ENCODE peak calls at places on chromosomes 4 and X, in six cellular contexts. One of them, this sample, is unnamed.

GRCh38 chr4:146255463-146255862 is 41.1 kb downstream of the REELD1 start:
- DNase-seq in fibroblast of the aortic adventitia: peak
- DNase-seq in fibroblast of lung: peak
- DNase-seq in mesothelial cell of epicardium: no peak
- DNase-seq in Calu3: no peak
- DNase-seq in body of pancreas: no peak
- DNase-seq in this sample: no peak

GRCh38 chrX:72069380-72070160 is 62.1 kb downstream of the RTL5 start:
- DNase-seq in fibroblast of the aortic adventitia: no peak
- DNase-seq in Calu3: no peak
- DNase-seq in fibroblast of lung: no peak
- DNase-seq in body of pancreas: no peak
- DNase-seq in mesothelial cell of epicardium: no peak
- DNase-seq in this sample: no peak

GRCh38 chr4:105106416-105106815 is 40.3 kb upstream of the TET2 start:
- DNase-seq in body of pancreas: no peak
- DNase-seq in Calu3: no peak
- DNase-seq in fibroblast of lung: peak
- DNase-seq in fibroblast of the aortic adventitia: peak
- DNase-seq in mesothelial cell of epicardium: no peak
- DNase-seq in this sample: no peak

GRCh38 chr4:38387348-38387747 is 276.7 kb upstream of the KLF3 start:
- DNase-seq in fibroblast of lung: peak
- DNase-seq in fibroblast of the aortic adventitia: peak
- DNase-seq in body of pancreas: peak
- DNase-seq in mesothelial cell of epicardium: no peak
- DNase-seq in Calu3: peak
- DNase-seq in this sample: no peak

GRCh38 chrX:110341189-110342035 is 17.2 kb upstream of the RTL9 start:
- DNase-seq in fibroblast of the aortic adventitia: peak
- DNase-seq in mesothelial cell of epicardium: no peak
- DNase-seq in fibroblast of lung: peak
- DNase-seq in Calu3: no peak
- DNase-seq in body of pancreas: no peak
- DNase-seq in this sample: no peak

GRCh38 chr4:124183926-124184325 is 528.6 kb downstream of the ANKRD50 start:
- DNase-seq in fibroblast of the aortic adventitia: no peak
- DNase-seq in Calu3: no peak
- DNase-seq in mesothelial cell of epicardium: no peak
- DNase-seq in body of pancreas: no peak
- DNase-seq in fibroblast of lung: no peak
- DNase-seq in this sample: no peak

GRCh38 chr4:24937176-24937575 is 24.3 kb upstream of the CCDC149 start:
- DNase-seq in body of pancreas: no peak
- DNase-seq in fibroblast of the aortic adventitia: no peak
- DNase-seq in mesothelial cell of epicardium: no peak
- DNase-seq in Calu3: no peak
- DNase-seq in fibroblast of lung: peak
- DNase-seq in this sample: no peak

GRCh38 chr4:80112236-80112635 is 39.2 kb upstream of the ANTXR2 start:
- DNase-seq in Calu3: no peak
- DNase-seq in fibroblast of the aortic adventitia: peak
- DNase-seq in mesothelial cell of epicardium: no peak
- DNase-seq in fibroblast of lung: peak
- DNase-seq in body of pancreas: no peak
- DNase-seq in this sample: no peak

GRCh38 chr4:149825336-149825735 is 9.7 kb upstream of the IQCM start:
- DNase-seq in Calu3: no peak
- DNase-seq in body of pancreas: no peak
- DNase-seq in fibroblast of lung: peak
- DNase-seq in mesothelial cell of epicardium: no peak
- DNase-seq in fibroblast of the aortic adventitia: no peak
- DNase-seq in this sample: no peak

GRCh38 chr4:106063009-106063408 is 167.7 kb downstream of the NPNT start:
- DNase-seq in fibroblast of lung: peak
- DNase-seq in body of pancreas: no peak
- DNase-seq in fibroblast of the aortic adventitia: peak
- DNase-seq in Calu3: no peak
- DNase-seq in mesothelial cell of epicardium: no peak
- DNase-seq in this sample: no peak

GRCh38 chrX:154399527-154400368 is 1.6 kb downstream of the RPL10 start:
- DNase-seq in Calu3: no peak
- DNase-seq in fibroblast of lung: no peak
- DNase-seq in fibroblast of the aortic adventitia: no peak
- DNase-seq in mesothelial cell of epicardium: no peak
- DNase-seq in body of pancreas: no peak
- DNase-seq in this sample: no peak

GRCh38 chrX:132041016-132041415 is 17.9 kb downstream of the STK26 start:
- DNase-seq in Calu3: no peak
- DNase-seq in body of pancreas: no peak
- DNase-seq in fibroblast of lung: peak
- DNase-seq in mesothelial cell of epicardium: no peak
- DNase-seq in fibroblast of the aortic adventitia: no peak
- DNase-seq in this sample: no peak

GRCh38 chr4:183366436-183366835 is 44.2 kb upstream of the CLDN24 start:
- DNase-seq in mesothelial cell of epicardium: no peak
- DNase-seq in fibroblast of lung: no peak
- DNase-seq in Calu3: no peak
- DNase-seq in fibroblast of the aortic adventitia: no peak
- DNase-seq in body of pancreas: no peak
- DNase-seq in this sample: no peak

GRCh38 chr4:183362036-183362435 is 39.8 kb upstream of the CLDN24 start:
- DNase-seq in fibroblast of lung: no peak
- DNase-seq in mesothelial cell of epicardium: no peak
- DNase-seq in Calu3: no peak
- DNase-seq in fibroblast of the aortic adventitia: no peak
- DNase-seq in body of pancreas: no peak
- DNase-seq in this sample: no peak

GRCh38 chr4:183360161-183360919 is 38.1 kb upstream of the CLDN24 start:
- DNase-seq in fibroblast of lung: peak
- DNase-seq in body of pancreas: no peak
- DNase-seq in mesothelial cell of epicardium: no peak
- DNase-seq in Calu3: no peak
- DNase-seq in fibroblast of the aortic adventitia: peak
- DNase-seq in this sample: no peak

GRCh38 chr4:183364025-183364424 is 41.8 kb upstream of the CLDN24 start:
- DNase-seq in body of pancreas: no peak
- DNase-seq in Calu3: no peak
- DNase-seq in fibroblast of the aortic adventitia: no peak
- DNase-seq in mesothelial cell of epicardium: no peak
- DNase-seq in fibroblast of lung: no peak
- DNase-seq in this sample: no peak

DNA sequence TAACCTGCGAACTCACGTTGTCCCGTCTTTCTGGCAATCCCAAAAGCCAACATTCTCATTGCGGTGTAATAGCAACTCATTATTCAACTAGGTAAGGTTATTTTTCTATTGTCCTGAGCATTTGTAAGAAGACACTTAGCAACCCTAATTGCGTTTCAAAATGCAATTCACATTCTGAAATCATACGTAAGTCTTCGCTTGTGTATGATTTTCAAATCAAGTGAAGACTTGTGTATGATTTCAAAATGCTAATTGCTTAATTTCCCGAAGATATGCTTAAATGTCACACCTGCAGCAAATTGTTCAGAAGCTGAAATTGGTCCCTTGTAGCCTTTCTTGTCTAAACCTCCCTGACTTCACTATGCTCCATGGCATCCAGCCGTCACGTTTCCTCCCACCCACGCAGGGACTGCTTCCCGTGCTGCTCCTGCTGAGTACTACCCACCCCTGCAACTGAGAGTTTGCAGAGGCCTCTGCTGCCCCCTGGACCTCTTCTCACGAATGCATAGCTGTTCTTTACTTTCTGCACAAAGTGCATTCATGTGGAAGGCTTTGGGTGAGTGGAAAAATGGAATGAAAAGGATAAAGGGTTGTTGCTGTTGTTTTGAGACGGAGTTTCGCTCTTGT is 40.8 kb upstream of the CLDN24 start:
- DNase-seq in fibroblast of the aortic adventitia: peak
- DNase-seq in fibroblast of lung: peak
- DNase-seq in Calu3: no peak
- DNase-seq in body of pancreas: no peak
- DNase-seq in mesothelial cell of epicardium: no peak
- DNase-seq in this sample: no peak
- TF ChIP-seq CTCF in fibroblast of the aortic adventitia: peak
- TF ChIP-seq CTCF in fibroblast of lung: no peak
- TF ChIP-seq CTCF in Calu3: no peak
- TF ChIP-seq CTCF in body of pancreas: no peak
- TF ChIP-seq CTCF in mesothelial cell of epicardium: no peak
- TF ChIP-seq CTCF in this sample: no peak

DNA sequence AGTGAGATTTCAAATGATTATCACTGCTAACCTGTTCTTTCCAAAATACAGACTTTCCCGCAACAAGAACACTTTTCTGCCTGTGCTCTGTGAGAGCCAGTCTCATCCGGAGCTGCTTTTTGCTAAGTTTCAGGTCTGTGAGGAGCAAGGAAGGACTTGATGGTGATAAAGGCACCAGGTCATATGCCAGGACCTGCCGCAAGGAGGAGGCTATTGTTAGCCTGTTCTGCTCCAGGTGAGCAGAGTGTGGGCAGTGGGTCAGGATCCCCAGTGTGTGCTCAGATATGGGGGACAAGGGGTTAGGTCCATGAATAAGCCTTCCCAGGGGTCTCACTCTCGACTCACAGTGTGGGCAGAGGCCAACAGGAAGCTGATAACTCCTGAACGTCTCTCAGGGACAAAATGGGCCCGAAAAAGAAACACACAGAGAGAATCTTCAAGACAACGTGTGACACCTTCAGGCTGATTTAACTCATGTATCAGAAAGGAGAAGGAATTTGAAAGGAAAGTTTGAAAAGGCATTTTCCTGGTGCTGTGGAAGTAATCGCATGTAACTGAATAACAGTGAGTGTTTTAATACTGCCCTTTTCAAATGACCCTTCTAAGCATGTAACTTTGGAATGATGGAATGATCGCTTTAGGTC is 57.7 kb upstream of the PDLIM3 start:
- DNase-seq in fibroblast of the aortic adventitia: peak
- DNase-seq in fibroblast of lung: no peak
- DNase-seq in body of pancreas: no peak
- DNase-seq in Calu3: no peak
- DNase-seq in mesothelial cell of epicardium: no peak
- DNase-seq in this sample: no peak
- TF ChIP-seq CTCF in fibroblast of the aortic adventitia: no peak
- TF ChIP-seq CTCF in fibroblast of lung: no peak
- TF ChIP-seq CTCF in body of pancreas: no peak
- TF ChIP-seq CTCF in Calu3: no peak
- TF ChIP-seq CTCF in mesothelial cell of epicardium: no peak
- TF ChIP-seq CTCF in this sample: no peak

GRCh38 chrX:10017866-10018265 is 50.7 kb downstream of the CLDN34 start:
- DNase-seq in fibroblast of lung: peak
- DNase-seq in mesothelial cell of epicardium: no peak
- DNase-seq in Calu3: peak
- DNase-seq in fibroblast of the aortic adventitia: peak
- DNase-seq in body of pancreas: no peak
- DNase-seq in this sample: no peak

GRCh38 chrX:10012776-10013175 is 45.6 kb downstream of the CLDN34 start:
- DNase-seq in body of pancreas: no peak
- DNase-seq in mesothelial cell of epicardium: no peak
- DNase-seq in fibroblast of the aortic adventitia: no peak
- DNase-seq in Calu3: no peak
- DNase-seq in fibroblast of lung: no peak
- DNase-seq in this sample: no peak

GRCh38 chrX:10014462-10015373 is 47.6 kb downstream of the CLDN34 start:
- DNase-seq in Calu3: peak
- DNase-seq in fibroblast of lung: peak
- DNase-seq in mesothelial cell of epicardium: peak
- DNase-seq in body of pancreas: peak
- DNase-seq in fibroblast of the aortic adventitia: peak
- DNase-seq in this sample: peak

GRCh38 chrX:10016516-10017132 is 49.5 kb downstream of the CLDN34 start:
- DNase-seq in fibroblast of lung: no peak
- DNase-seq in mesothelial cell of epicardium: no peak
- DNase-seq in fibroblast of the aortic adventitia: peak
- DNase-seq in body of pancreas: no peak
- DNase-seq in Calu3: no peak
- DNase-seq in this sample: no peak

GRCh38 chrX:10015711-10016515 is 48.8 kb downstream of the CLDN34 start:
- DNase-seq in body of pancreas: peak
- DNase-seq in fibroblast of lung: peak
- DNase-seq in Calu3: peak
- DNase-seq in mesothelial cell of epicardium: peak
- DNase-seq in fibroblast of the aortic adventitia: no peak
- DNase-seq in this sample: peak
- TF ChIP-seq CTCF in body of pancreas: no peak
- TF ChIP-seq CTCF in fibroblast of lung: no peak
- TF ChIP-seq CTCF in Calu3: no peak
- TF ChIP-seq CTCF in mesothelial cell of epicardium: no peak
- TF ChIP-seq CTCF in fibroblast of the aortic adventitia: no peak
- TF ChIP-seq CTCF in this sample: no peak

DNA sequence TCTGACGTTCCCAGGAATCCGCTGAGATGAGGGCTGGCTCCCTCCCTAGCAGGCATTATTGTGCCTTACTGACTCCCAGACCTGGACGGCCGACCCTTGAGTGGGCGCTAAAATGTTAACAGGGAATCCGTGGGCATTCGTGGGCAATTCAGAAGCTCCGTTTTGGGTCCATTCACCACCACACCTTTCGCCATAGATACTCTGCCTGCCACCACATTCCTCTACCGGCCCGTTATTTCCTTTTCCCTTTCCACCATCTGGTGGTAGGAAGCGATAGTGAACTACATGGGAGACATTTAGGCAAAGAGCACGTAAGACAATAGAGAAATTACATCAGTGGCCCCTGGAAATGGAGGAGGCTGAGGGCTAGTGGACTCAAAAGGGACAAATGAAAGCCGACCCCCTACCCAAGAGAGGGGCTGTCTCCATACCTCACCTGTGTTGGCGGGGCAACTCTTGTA is 1.0 kb upstream of the SH3KBP1 start:
- DNase-seq in mesothelial cell of epicardium: no peak
- DNase-seq in fibroblast of lung: peak
- DNase-seq in Calu3: peak
- DNase-seq in body of pancreas: no peak
- DNase-seq in fibroblast of the aortic adventitia: peak
- DNase-seq in this sample: no peak
- TF ChIP-seq CTCF in mesothelial cell of epicardium: no peak
- TF ChIP-seq CTCF in fibroblast of lung: peak
- TF ChIP-seq CTCF in Calu3: peak
- TF ChIP-seq CTCF in body of pancreas: no peak
- TF ChIP-seq CTCF in fibroblast of the aortic adventitia: peak
- TF ChIP-seq CTCF in this sample: no peak

This sample was measured in natural killer cell.